ENCODE peak calls at places on chromosomes 7 and 10, in seven cellular contexts. One of them, this sample, is unnamed.

GRCh38 chr7:148044173-148044572 is 546.4 kb upstream of the C7orf33 start:
- DNase-seq in hippocampal formation: no peak
- DNase-seq in posterior cingulate gyrus: no peak
- DNase-seq in NCI-H2081: peak
- DNase-seq in NCI-H2029 treated with DMSO at 0.1 percent for 48 hours: peak
- DNase-seq in kidney tubule cell: no peak
- DNase-seq in Caki2: no peak
- DNase-seq in this sample: no peak

GRCh38 chr10:5841965-5842364 is 28.7 kb upstream of the GDI2 start:
- DNase-seq in posterior cingulate gyrus: no peak
- DNase-seq in Caki2: no peak
- DNase-seq in NCI-H2029 treated with DMSO at 0.1 percent for 48 hours: no peak
- DNase-seq in kidney tubule cell: no peak
- DNase-seq in hippocampal formation: no peak
- DNase-seq in NCI-H2081: no peak
- DNase-seq in this sample: no peak

GRCh38 chr7:6175642-6176041 is 96.8 kb downstream of the CYTH3 start:
- DNase-seq in Caki2: no peak
- DNase-seq in kidney tubule cell: no peak
- DNase-seq in hippocampal formation: no peak
- DNase-seq in NCI-H2081: no peak
- DNase-seq in posterior cingulate gyrus: no peak
- DNase-seq in NCI-H2029 treated with DMSO at 0.1 percent for 48 hours: no peak
- DNase-seq in this sample: peak

GRCh38 chr10:52066383-52066782 is 247.7 kb upstream of the DKK1 start:
- DNase-seq in posterior cingulate gyrus: no peak
- DNase-seq in NCI-H2029 treated with DMSO at 0.1 percent for 48 hours: no peak
- DNase-seq in Caki2: no peak
- DNase-seq in NCI-H2081: no peak
- DNase-seq in kidney tubule cell: no peak
- DNase-seq in hippocampal formation: no peak
- DNase-seq in this sample: no peak

GRCh38 chr7:132650498-132650897 is 74.2 kb upstream of the PLXNA4 start:
- DNase-seq in NCI-H2029 treated with DMSO at 0.1 percent for 48 hours: no peak
- DNase-seq in hippocampal formation: no peak
- DNase-seq in NCI-H2081: no peak
- DNase-seq in kidney tubule cell: peak
- DNase-seq in posterior cingulate gyrus: no peak
- DNase-seq in Caki2: peak
- DNase-seq in this sample: no peak

GRCh38 chr7:107879400-107880035 is 11.5 kb upstream of the DLD start:
- DNase-seq in hippocampal formation: no peak
- DNase-seq in Caki2: peak
- DNase-seq in posterior cingulate gyrus: no peak
- DNase-seq in NCI-H2029 treated with DMSO at 0.1 percent for 48 hours: peak
- DNase-seq in NCI-H2081: peak
- DNase-seq in kidney tubule cell: peak
- DNase-seq in this sample: peak

GRCh38 chr10:77841711-77842375 is 84.7 kb downstream of the DLG5 start:
- DNase-seq in posterior cingulate gyrus: no peak
- DNase-seq in hippocampal formation: no peak
- DNase-seq in Caki2: no peak
- DNase-seq in kidney tubule cell: peak
- DNase-seq in NCI-H2029 treated with DMSO at 0.1 percent for 48 hours: no peak
- DNase-seq in NCI-H2081: no peak
- DNase-seq in this sample: no peak

GRCh38 chr10:113553149-113553548 is 296 bp downstream of the HABP2 start:
- DNase-seq in NCI-H2081: no peak
- DNase-seq in posterior cingulate gyrus: no peak
- DNase-seq in NCI-H2029 treated with DMSO at 0.1 percent for 48 hours: no peak
- DNase-seq in hippocampal formation: no peak
- DNase-seq in kidney tubule cell: no peak
- DNase-seq in Caki2: no peak
- DNase-seq in this sample: no peak

GRCh38 chr7:140672382-140673062 is at the start of gene ADCK2:
- DNase-seq in posterior cingulate gyrus: peak
- DNase-seq in kidney tubule cell: peak
- DNase-seq in NCI-H2081: peak
- DNase-seq in NCI-H2029 treated with DMSO at 0.1 percent for 48 hours: peak
- DNase-seq in hippocampal formation: peak
- DNase-seq in Caki2: no peak
- DNase-seq in this sample: peak

GRCh38 chr10:72885953-72886352 is 7.6 kb upstream of the OIT3 start:
- DNase-seq in NCI-H2081: no peak
- DNase-seq in hippocampal formation: no peak
- DNase-seq in posterior cingulate gyrus: no peak
- DNase-seq in NCI-H2029 treated with DMSO at 0.1 percent for 48 hours: no peak
- DNase-seq in kidney tubule cell: no peak
- DNase-seq in Caki2: no peak
- DNase-seq in this sample: no peak

GRCh38 chr10:116880716-116881440 is 31.6 kb downstream of the ENO4 start:
- DNase-seq in NCI-H2081: no peak
- DNase-seq in NCI-H2029 treated with DMSO at 0.1 percent for 48 hours: no peak
- DNase-seq in posterior cingulate gyrus: no peak
- DNase-seq in kidney tubule cell: no peak
- DNase-seq in Caki2: peak
- DNase-seq in hippocampal formation: no peak
- DNase-seq in this sample: no peak

GRCh38 chr7:131649003-131649541 is 92.6 kb upstream of the PODXL start:
- DNase-seq in NCI-H2029 treated with DMSO at 0.1 percent for 48 hours: no peak
- DNase-seq in NCI-H2081: no peak
- DNase-seq in Caki2: no peak
- DNase-seq in hippocampal formation: no peak
- DNase-seq in posterior cingulate gyrus: no peak
- DNase-seq in kidney tubule cell: no peak
- DNase-seq in this sample: no peak

GRCh38 chr7:42407828-42408227 is 170.8 kb upstream of the GLI3 start:
- DNase-seq in posterior cingulate gyrus: no peak
- DNase-seq in hippocampal formation: no peak
- DNase-seq in kidney tubule cell: peak
- DNase-seq in NCI-H2081: no peak
- DNase-seq in Caki2: no peak
- DNase-seq in NCI-H2029 treated with DMSO at 0.1 percent for 48 hours: no peak
- DNase-seq in this sample: no peak

GRCh38 chr7:132275384-132275783 is 300.9 kb downstream of the PLXNA4 start:
- DNase-seq in posterior cingulate gyrus: no peak
- DNase-seq in NCI-H2029 treated with DMSO at 0.1 percent for 48 hours: peak
- DNase-seq in hippocampal formation: no peak
- DNase-seq in Caki2: no peak
- DNase-seq in kidney tubule cell: no peak
- DNase-seq in NCI-H2081: peak
- DNase-seq in this sample: no peak

GRCh38 chr7:50212666-50213621 is 91.6 kb upstream of the IKZF1 start:
- DNase-seq in NCI-H2081: no peak
- DNase-seq in hippocampal formation: no peak
- DNase-seq in posterior cingulate gyrus: no peak
- DNase-seq in Caki2: no peak
- DNase-seq in NCI-H2029 treated with DMSO at 0.1 percent for 48 hours: no peak
- DNase-seq in kidney tubule cell: no peak
- DNase-seq in this sample: peak

GRCh38 chr10:110617455-110618162 is 26.5 kb upstream of the RBM20 start:
- DNase-seq in NCI-H2081: peak
- DNase-seq in Caki2: no peak
- DNase-seq in posterior cingulate gyrus: no peak
- DNase-seq in NCI-H2029 treated with DMSO at 0.1 percent for 48 hours: no peak
- DNase-seq in hippocampal formation: no peak
- DNase-seq in kidney tubule cell: no peak
- DNase-seq in this sample: no peak

GRCh38 chr7:149587331-149587645 is 89.7 kb upstream of the ZNF746 start:
- DNase-seq in kidney tubule cell: no peak
- DNase-seq in Caki2: no peak
- DNase-seq in posterior cingulate gyrus: no peak
- DNase-seq in NCI-H2029 treated with DMSO at 0.1 percent for 48 hours: no peak
- DNase-seq in hippocampal formation: no peak
- DNase-seq in NCI-H2081: no peak
- DNase-seq in this sample: no peak

This sample was measured in KBM-7.